ENCODE peak calls at places on chromosome 22, in four cellular contexts. Z is memory B cell; H is naive thymus-derived CD8-positive, alpha-beta T cell; V is foreskin fibroblast. G is an unnamed sample.

GRCh38 chr22:24066260-24066659 is 55.2 kb downstream of the CABIN1 start:
- DNase-seq in Z (no peak), H (no peak), V (no peak), G (no peak)

GRCh38 chr22:47163481-47163875 is 401.0 kb downstream of the TBC1D22A start:
- DNase-seq in Z (no peak), H (no peak), V (no peak), G (peak; percentile 4)

GRCh38 chr22:41009222-41009948 is 58.2 kb downstream of the RBX1 start:
- DNase-seq in Z (no peak), H (no peak), V (peak; percentile 85), G (no peak)

GRCh38 chr22:22480940-22481339 is 27.6 kb downstream of the ZNF280B start:
- DNase-seq in Z (no peak), H (no peak), V (no peak), G (no peak)

GRCh38 chr22:39240841-39241631 is 3.7 kb downstream of the PDGFB start:
- DNase-seq in Z (no peak), H (peak; percentile 37), V (no peak), G (peak; percentile 64)

GRCh38 chr22:29617922-29618629 is 14.6 kb downstream of the NF2 start:
- DNase-seq in Z (no peak), H (no peak), V (no peak), G (no peak)

GRCh38 chr22:22164541-22165272 is 79.9 kb upstream of the VPREB1 start:
- DNase-seq in Z (no peak), H (no peak), V (no peak), G (no peak)

GRCh38 chr22:37632174-37633081 is 7.0 kb upstream of the SH3BP1 start:
- DNase-seq in Z (no peak), H (no peak), V (no peak), G (no peak)

GRCh38 chr22:32205974-32206773 is 1.3 kb upstream of the RFPL2 start:
- DNase-seq in Z (no peak), H (no peak), V (no peak), G (no peak)

G was measured in mesothelial cell of epicardium.